ENCODE peak calls at places on chromosomes 2 and 18, in seven cellular contexts. T is type B pancreatic cell, V is HepG2, X is GM13976, D is left ventricle myocardium inferior, W is endothelial cell, S is neural progenitor cell. I is an unnamed sample.

GRCh38 chr2:165469417-165469816 is at the start of gene CSRNP3:
- DNase-seq in T (peak), V (peak), X (no peak), D (peak), W (peak), S (peak), I (peak)

GRCh38 chr2:30865892-30866681 is 58.8 kb upstream of the CAPN13 start:
- DNase-seq in T (no peak), V (no peak), X (no peak), D (no peak), W (no peak), S (no peak), I (no peak)

GRCh38 chr2:152154462-152154861 is 21.1 kb downstream of the STAM2 start:
- DNase-seq in T (no peak), V (no peak), X (no peak), D (no peak), W (no peak), S (no peak), I (no peak)

GRCh38 chr2:149732001-149732685 is 144.6 kb upstream of the MMADHC start:
- DNase-seq in T (no peak), V (no peak), X (no peak), D (no peak), W (no peak), S (no peak), I (no peak)

GRCh38 chr18:49024808-49025361 is 74.1 kb upstream of the SMAD7 start:
- DNase-seq in T (peak), V (no peak), X (peak), D (no peak), W (no peak), S (no peak), I (no peak)

GRCh38 chr2:207541933-207542332 is 12.2 kb downstream of the CREB1 start:
- DNase-seq in T (no peak), V (no peak), X (no peak), D (no peak), W (no peak), S (no peak), I (no peak)

GRCh38 chr2:60707750-60708371 is 48.2 kb upstream of the PAPOLG start:
- DNase-seq in T (no peak), V (peak), X (peak), D (no peak), W (no peak), S (peak), I (peak)

GRCh38 chr2:237704476-237705224 is 77.3 kb downstream of the LRRFIP1 start:
- DNase-seq in T (no peak), V (no peak), X (no peak), D (no peak), W (no peak), S (no peak), I (no peak)

GRCh38 chr18:25298853-25299274 is 53.1 kb downstream of the ZNF521 start:
- DNase-seq in T (no peak), V (no peak), X (no peak), D (peak), W (peak), S (no peak), I (no peak)

GRCh38 chr2:159201321-159202063 is 85.0 kb downstream of the WDSUB1 start:
- DNase-seq in T (no peak), V (no peak), X (peak), D (no peak), W (no peak), S (no peak), I (no peak)

DNA sequence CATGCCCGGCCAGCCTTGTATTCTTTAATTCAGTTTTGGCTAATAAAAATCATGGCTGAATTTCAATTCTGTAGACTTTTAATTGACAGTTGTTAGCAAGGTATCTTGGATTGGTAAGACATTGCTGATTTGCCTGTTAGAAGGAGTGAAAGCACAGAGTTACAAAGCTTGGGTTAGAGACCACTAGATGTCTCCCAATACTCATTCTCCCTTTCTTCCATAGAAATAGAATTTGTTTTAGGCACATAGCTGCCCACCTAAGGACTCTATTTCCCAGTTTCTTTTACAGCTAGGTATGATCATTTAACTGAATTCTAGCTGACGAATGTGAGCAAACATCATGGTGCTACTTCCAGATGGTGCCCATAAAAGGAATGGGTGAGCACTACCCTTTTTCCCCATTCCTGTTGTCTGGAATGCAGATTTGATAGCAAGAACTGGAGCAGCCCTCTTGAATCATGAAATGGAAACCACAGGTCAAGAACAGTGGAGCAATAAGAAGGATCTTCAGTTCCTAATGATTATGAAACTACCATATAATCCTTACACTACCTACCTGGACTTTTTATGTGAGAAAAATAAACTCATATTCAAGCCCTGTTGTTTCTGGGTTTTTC is 17.5 kb downstream of the PECR start:
- DNase-seq in T (no peak), V (no peak), X (no peak), D (no peak), W (no peak), S (peak), I (no peak)
- TF ChIP-seq CTCF in T (peak), V (peak), X (no peak), D (peak), W (no peak), S (peak), I (no peak)

DNA sequence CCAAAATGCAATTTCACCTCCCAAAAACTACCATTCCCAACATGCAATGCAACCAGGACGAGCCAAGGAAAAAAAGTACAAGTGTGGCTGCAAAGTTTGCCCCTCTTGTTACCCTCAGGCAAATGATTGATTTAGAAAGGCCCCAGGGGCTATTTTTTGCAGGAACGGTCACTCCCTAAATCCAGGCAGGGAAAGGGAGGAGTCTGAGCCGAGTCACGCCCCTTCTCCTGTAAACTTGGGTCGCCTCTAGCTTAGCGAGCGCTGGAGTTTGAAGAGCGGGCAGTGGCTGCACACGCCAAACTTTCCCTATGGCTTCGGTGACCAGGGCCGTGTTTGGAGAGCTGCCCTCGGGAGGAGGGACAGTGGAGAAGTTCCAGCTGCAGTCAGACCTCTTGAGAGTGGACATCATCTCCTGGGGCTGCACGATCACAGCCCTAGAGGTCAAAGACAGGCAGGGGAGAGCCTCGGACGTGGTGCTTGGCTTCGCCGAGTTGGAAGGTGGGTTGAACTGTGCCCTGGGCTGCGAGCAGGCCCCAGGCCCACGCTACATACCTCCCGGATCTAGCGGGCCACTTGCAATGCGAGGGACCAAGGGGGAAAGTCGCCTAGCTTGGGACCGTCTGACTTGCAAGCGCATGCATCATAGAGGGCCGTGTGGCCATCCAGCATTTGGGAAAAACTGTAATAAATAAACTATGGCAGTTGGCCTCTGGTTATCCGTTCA is at the start of gene GALM:
- DNase-seq in T (peak), V (peak), X (peak), D (peak), W (peak), S (peak), I (peak)
- TF ChIP-seq CTCF in T (no peak), V (peak), X (no peak), D (no peak), W (no peak), S (no peak), I (peak)

GRCh38 chr18:34077599-34077998 is 147.1 kb downstream of the NOL4 start:
- DNase-seq in T (no peak), V (no peak), X (no peak), D (no peak), W (no peak), S (no peak), I (no peak)
- TF ChIP-seq CTCF in T (peak), V (no peak), X (no peak), D (no peak), W (peak), S (peak), I (no peak)

GRCh38 chr2:223044916-223045700 is 6.9 kb upstream of the KCNE4 start:
- DNase-seq in T (no peak), V (no peak), X (no peak), D (no peak), W (no peak), S (no peak), I (no peak)

GRCh38 chr2:223048519-223048918 is 3.5 kb upstream of the KCNE4 start:
- DNase-seq in T (no peak), V (no peak), X (no peak), D (no peak), W (no peak), S (no peak), I (no peak)

GRCh38 chr2:223047260-223047761 is 4.7 kb upstream of the KCNE4 start:
- DNase-seq in T (no peak), V (no peak), X (no peak), D (no peak), W (no peak), S (no peak), I (no peak)

GRCh38 chr2:223044092-223044836 is 7.7 kb upstream of the KCNE4 start:
- DNase-seq in T (no peak), V (no peak), X (no peak), D (no peak), W (no peak), S (no peak), I (no peak)

GRCh38 chr2:223046470-223047053 is 5.4 kb upstream of the KCNE4 start:
- DNase-seq in T (no peak), V (no peak), X (no peak), D (no peak), W (no peak), S (no peak), I (no peak)
- TF ChIP-seq CTCF in T (no peak), V (no peak), X (no peak), D (no peak), W (no peak), S (no peak), I (no peak)

GRCh38 chr2:127064642-127065250 is 42.2 kb downstream of the BIN1 start:
- DNase-seq in T (no peak), V (peak), X (peak), D (peak), W (peak), S (peak), I (peak)
- TF ChIP-seq CTCF in T (no peak), V (peak), X (no peak), D (no peak), W (no peak), S (no peak), I (no peak)

GRCh38 chr2:3463914-3464313 is 55.4 kb downstream of the ADI1 start:
- DNase-seq in T (no peak), V (no peak), X (no peak), D (no peak), W (no peak), S (no peak), I (no peak)

GRCh38 chr2:3463156-3463835 is 56.0 kb downstream of the ADI1 start:
- DNase-seq in T (no peak), V (no peak), X (no peak), D (no peak), W (no peak), S (no peak), I (no peak)

GRCh38 chr2:3460831-3461544 is 58.3 kb downstream of the ADI1 start:
- DNase-seq in T (peak), V (no peak), X (no peak), D (peak), W (no peak), S (no peak), I (peak)

GRCh38 chr2:3461781-3462492 is 57.4 kb downstream of the ADI1 start:
- DNase-seq in T (peak), V (peak), X (peak), D (no peak), W (peak), S (peak), I (peak)

DNA sequence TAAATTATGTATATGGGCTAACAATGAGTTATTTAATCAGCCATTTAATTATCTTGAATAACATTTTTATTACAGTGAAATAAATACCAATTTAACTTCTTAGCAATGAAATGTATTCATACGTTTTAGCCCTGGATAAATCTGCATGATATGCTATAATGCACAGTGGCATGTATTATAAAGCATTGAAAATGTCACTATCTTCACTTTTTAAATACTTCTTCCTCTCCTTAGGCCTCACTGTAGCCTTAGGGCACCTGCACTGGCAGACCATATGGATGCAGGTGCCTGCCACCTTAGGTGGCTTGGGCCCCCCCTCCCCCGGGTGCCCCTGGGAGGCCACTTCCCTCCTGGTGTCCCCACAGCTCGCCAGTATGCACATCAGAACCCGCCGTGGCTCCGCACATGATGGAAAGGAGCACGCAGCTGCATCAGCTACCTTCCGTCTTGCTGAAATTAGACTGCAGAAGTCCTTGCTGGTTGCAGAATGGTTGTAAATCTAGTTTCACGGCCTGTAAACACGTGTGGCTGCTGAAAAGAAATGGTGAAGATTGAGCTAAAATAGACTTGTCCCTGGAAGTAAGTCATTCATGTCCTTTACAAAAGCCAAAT is 56.7 kb downstream of the ADI1 start:
- DNase-seq in T (no peak), V (no peak), X (no peak), D (no peak), W (no peak), S (no peak), I (no peak)
- TF ChIP-seq CTCF in T (peak), V (no peak), X (no peak), D (no peak), W (peak), S (no peak), I (no peak)

DNA sequence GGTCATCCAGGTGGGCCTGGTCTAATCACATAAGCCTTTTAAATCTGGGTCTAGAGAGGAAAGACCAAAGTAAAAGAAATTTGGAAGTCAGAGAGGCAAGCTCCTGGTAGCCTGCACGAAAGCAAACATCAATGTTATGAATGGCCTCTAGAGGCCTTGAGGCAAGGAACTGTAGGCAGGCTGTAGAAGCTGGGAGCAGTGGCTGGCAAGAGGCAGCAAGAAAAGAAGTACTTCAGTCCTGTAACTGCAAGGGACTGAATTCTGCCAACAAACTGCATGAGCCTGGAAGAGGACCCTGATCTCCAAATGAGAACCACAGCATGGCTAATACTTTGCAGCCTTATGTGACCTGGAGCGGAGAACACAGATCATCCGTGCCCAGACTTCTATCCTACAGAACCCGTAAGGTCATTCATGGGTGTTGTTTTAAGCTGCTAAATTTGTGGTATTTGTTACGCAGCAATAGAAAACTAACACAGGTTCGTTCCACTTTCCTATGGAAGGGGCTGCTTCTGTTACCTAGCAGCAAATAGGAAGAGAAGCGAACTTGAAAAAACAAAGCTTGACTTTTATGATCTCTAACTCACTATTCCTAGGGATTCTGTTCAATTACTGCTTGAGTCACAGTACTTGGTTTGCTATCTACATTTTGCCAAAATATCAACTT is 1.2 kb downstream of the IMMT start:
- DNase-seq in T (no peak), V (peak), X (no peak), D (no peak), W (no peak), S (no peak), I (no peak)
- TF ChIP-seq CTCF in T (peak), V (no peak), X (no peak), D (no peak), W (no peak), S (no peak), I (no peak)

GRCh38 chr2:172462393-172463381 is 35.3 kb downstream of the ITGA6 start:
- DNase-seq in T (no peak), V (no peak), X (no peak), D (no peak), W (no peak), S (no peak), I (no peak)

GRCh38 chr2:172464340-172465129 is 37.1 kb downstream of the ITGA6 start:
- DNase-seq in T (no peak), V (peak), X (no peak), D (no peak), W (no peak), S (no peak), I (no peak)

GRCh38 chr2:172465417-172466334 is 38.3 kb downstream of the ITGA6 start:
- DNase-seq in T (no peak), V (peak), X (peak), D (peak), W (peak), S (peak), I (peak)

GRCh38 chr2:172471168-172471567 is 43.8 kb downstream of the ITGA6 start:
- DNase-seq in T (no peak), V (no peak), X (no peak), D (no peak), W (no peak), S (no peak), I (no peak)

DNA sequence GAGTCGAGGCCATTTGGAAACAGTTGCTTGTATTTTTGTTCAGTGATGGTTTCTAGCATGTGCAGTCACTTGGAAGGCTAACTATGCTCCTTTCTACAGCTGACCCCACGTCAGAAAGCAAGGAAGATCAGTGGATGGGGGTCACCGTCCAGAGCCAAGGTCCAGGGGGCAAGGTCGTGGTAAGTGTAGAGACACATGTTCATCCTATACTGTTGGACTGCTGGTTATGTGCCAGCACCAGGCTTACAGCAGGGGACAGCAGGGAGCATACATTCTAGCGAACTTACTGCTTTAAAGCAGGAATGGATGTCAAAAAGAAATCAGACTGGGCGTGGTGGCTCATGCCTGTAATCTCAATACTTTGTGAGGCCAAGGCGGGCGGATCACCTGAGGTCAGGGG is 40.0 kb downstream of the ITGA6 start:
- DNase-seq in T (no peak), V (no peak), X (no peak), D (no peak), W (no peak), S (no peak), I (no peak)
- TF ChIP-seq CTCF in T (peak), V (peak), X (peak), D (no peak), W (no peak), S (no peak), I (no peak)

DNA sequence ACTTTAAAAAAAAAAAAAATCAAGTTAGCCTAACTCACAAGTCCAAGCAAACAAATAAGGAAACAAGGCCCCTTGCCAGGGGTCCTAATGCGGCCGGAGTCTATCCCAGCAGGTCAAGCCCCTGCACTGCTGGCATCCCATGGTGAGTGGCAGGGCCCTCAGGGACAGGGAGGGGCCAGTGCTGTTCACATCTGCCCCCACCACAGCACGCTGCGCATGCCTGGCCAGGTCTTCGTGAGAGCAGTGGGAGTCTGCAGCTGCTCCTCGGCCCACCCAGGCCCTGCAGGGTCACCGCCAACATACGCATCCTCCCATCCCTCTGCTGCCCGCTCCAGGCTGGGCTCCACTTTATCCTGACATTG is 232.5 kb downstream of the NDUFA10 start:
- DNase-seq in T (no peak), V (no peak), X (no peak), D (no peak), W (no peak), S (no peak), I (no peak)
- TF ChIP-seq CTCF in T (no peak), V (no peak), X (no peak), D (no peak), W (no peak), S (no peak), I (no peak)

I was measured in testis.